ENCODE peak calls at places on chromosomes 6 and 20, in seven cellular contexts. I is mammary epithelial cell, T is H1, J is PC-3, C is fibroblast of lung, Z is GM12878, K is GM23338. V is an unnamed sample.

GRCh38 chr6:165218816-165219215 is 90.6 kb downstream of the C6orf118 start:
- DNase-seq in I (peak; percentile 1), T (no peak), J (peak; percentile 79), C (peak; percentile 65), Z (no peak), K (no peak), V (peak; percentile 51)

GRCh38 chr6:79777713-79778579 is 146.8 kb downstream of the SH3BGRL2 start:
- DNase-seq in I (peak; percentile 70), T (peak; percentile 98), J (peak; percentile 74), C (peak; percentile 46), Z (peak; percentile 40), K (peak; percentile 91), V (peak; percentile 11)

GRCh38 chr6:31791324-31792089 is 4.0 kb downstream of the VARS1 start:
- DNase-seq in I (no peak), T (peak; percentile 82), J (peak; percentile 53), C (peak; percentile 22), Z (no peak), K (peak; percentile 90), V (no peak)

GRCh38 chr6:88963139-88964090 is at the start of gene RNGTT:
- DNase-seq in I (peak; percentile 98), T (peak; percentile 97), J (peak; percentile 93), C (peak; percentile 97), Z (peak; percentile 88), K (peak; percentile 99), V (peak; percentile 94)

GRCh38 chr20:57087102-57087501 is 179.3 kb downstream of the BMP7 start:
- DNase-seq in I (no peak), T (no peak), J (peak; percentile 43), C (no peak), Z (no peak), K (no peak), V (no peak)

GRCh38 chr6:157135691-157136090 is 187.6 kb downstream of the TMEM242 start:
- DNase-seq in I (no peak), T (no peak), J (no peak), C (peak; percentile 50), Z (no peak), K (no peak), V (peak; percentile 46)

GRCh38 chr20:58251979-58252591 is 23.6 kb upstream of the ANKRD60 start:
- DNase-seq in I (peak; percentile 85), T (no peak), J (peak; percentile 99), C (peak; percentile 91), Z (no peak), K (no peak), V (peak; percentile 90)

GRCh38 chr6:149563203-149563927 is 2.8 kb upstream of the GINM1 start:
- DNase-seq in I (peak; percentile 82), T (no peak), J (peak; percentile 68), C (peak; percentile 82), Z (no peak), K (no peak), V (peak; percentile 76)

GRCh38 chr6:43933111-43933885 is 163.3 kb downstream of the VEGFA start:
- DNase-seq in I (no peak), T (no peak), J (no peak), C (peak; percentile 55), Z (no peak), K (no peak), V (peak; percentile 43)

GRCh38 chr6:111757342-111757741 is 115.9 kb downstream of the FYN start:
- DNase-seq in I (peak; percentile 11), T (no peak), J (peak; percentile 37), C (peak; percentile 82), Z (no peak), K (peak; percentile 42), V (peak; percentile 78)

GRCh38 chr20:40813708-40814327 is 124.8 kb upstream of the MAFB start:
- DNase-seq in I (no peak), T (no peak), J (no peak), C (no peak), Z (no peak), K (no peak), V (no peak)

GRCh38 chr6:44096615-44097014 is 30.6 kb downstream of the MRPL14 start:
- DNase-seq in I (peak; percentile 61), T (peak; percentile 75), J (peak; percentile 89), C (peak; percentile 53), Z (peak; percentile 27), K (peak; percentile 74), V (peak; percentile 37)

GRCh38 chr20:57872816-57873409 is 163.1 kb upstream of the PMEPA1 start:
- DNase-seq in I (no peak), T (peak; percentile 17), J (no peak), C (no peak), Z (no peak), K (no peak), V (no peak)

GRCh38 chr6:143539106-143539505 is 27.6 kb upstream of the FUCA2 start:
- DNase-seq in I (no peak), T (no peak), J (no peak), C (no peak), Z (no peak), K (no peak), V (no peak)

GRCh38 chr6:159996087-159996622 is 27.3 kb downstream of the IGF2R start:
- DNase-seq in I (no peak), T (no peak), J (no peak), C (no peak), Z (no peak), K (no peak), V (no peak)

GRCh38 chr20:61371501-61372150 is 119.6 kb downstream of the CDH4 start:
- DNase-seq in I (no peak), T (no peak), J (no peak), C (no peak), Z (no peak), K (no peak), V (no peak)

GRCh38 chr6:5173862-5174643 is 86.7 kb downstream of the LYRM4 start:
- DNase-seq in I (no peak), T (no peak), J (no peak), C (peak; percentile 23), Z (peak; percentile 87), K (peak; percentile 33), V (no peak)

GRCh38 chr6:157381631-157382621 is 936 bp downstream of the ZDHHC14 start:
- DNase-seq in I (peak; percentile 41), T (peak; percentile 60), J (peak; percentile 31), C (peak; percentile 58), Z (no peak), K (peak; percentile 55), V (peak; percentile 25)

GRCh38 chr6:20024979-20025378 is 187.3 kb downstream of the MBOAT1 start:
- DNase-seq in I (no peak), T (no peak), J (no peak), C (no peak), Z (no peak), K (no peak), V (no peak)
- H3K27ac ChIP-seq in I (no peak overlapping the region), T (no peak overlapping the region), J (no peak overlapping the region), C (no peak overlapping the region), Z (no peak overlapping the region), K (no peak overlapping the region), V (no peak overlapping the region)

GRCh38 chr6:18388252-18388651 is 1.1 kb downstream of the RNF144B start:
- DNase-seq in I (peak; percentile 68), T (no peak), J (peak; percentile 11), C (no peak), Z (no peak), K (no peak), V (no peak)

GRCh38 chr6:18387061-18387721 is at the start of gene RNF144B:
- DNase-seq in I (peak; percentile 95), T (peak; percentile 82), J (peak; percentile 94), C (peak; percentile 73), Z (peak; percentile 13), K (peak; percentile 93), V (peak; percentile 55)

GRCh38 chr6:18388942-18389341 is 1.8 kb downstream of the RNF144B start:
- DNase-seq in I (peak; percentile 77), T (no peak), J (peak; percentile 90), C (peak; percentile 89), Z (no peak), K (peak; percentile 32), V (peak; percentile 83)

GRCh38 chr6:18384621-18385020 is 2.5 kb upstream of the RNF144B start:
- DNase-seq in I (no peak), T (no peak), J (no peak), C (no peak), Z (no peak), K (no peak), V (no peak)

GRCh38 chr6:18386302-18386976 is 711 bp upstream of the RNF144B start:
- DNase-seq in I (no peak), T (no peak), J (no peak), C (peak; percentile 42), Z (no peak), K (no peak), V (peak; percentile 32)
- H3K4me3 ChIP-seq in I (no peak overlapping the region), T (peak overlapping the region; percentile 66), J (peak overlapping the region; percentile 78), C (no peak overlapping the region), Z (no peak overlapping the region), K (peak overlapping the region; percentile 64), V (peak overlapping the region; percentile 73)

GRCh38 chr6:434051-434705 is 42.6 kb downstream of the IRF4 start:
- DNase-seq in I (no peak), T (no peak), J (no peak), C (no peak), Z (no peak), K (no peak), V (no peak)
- TF ChIP-seq EZH2 in I (no peak), T (no peak), J (no peak), C (no peak), Z (no peak), K (no peak), V (no peak)

DNA sequence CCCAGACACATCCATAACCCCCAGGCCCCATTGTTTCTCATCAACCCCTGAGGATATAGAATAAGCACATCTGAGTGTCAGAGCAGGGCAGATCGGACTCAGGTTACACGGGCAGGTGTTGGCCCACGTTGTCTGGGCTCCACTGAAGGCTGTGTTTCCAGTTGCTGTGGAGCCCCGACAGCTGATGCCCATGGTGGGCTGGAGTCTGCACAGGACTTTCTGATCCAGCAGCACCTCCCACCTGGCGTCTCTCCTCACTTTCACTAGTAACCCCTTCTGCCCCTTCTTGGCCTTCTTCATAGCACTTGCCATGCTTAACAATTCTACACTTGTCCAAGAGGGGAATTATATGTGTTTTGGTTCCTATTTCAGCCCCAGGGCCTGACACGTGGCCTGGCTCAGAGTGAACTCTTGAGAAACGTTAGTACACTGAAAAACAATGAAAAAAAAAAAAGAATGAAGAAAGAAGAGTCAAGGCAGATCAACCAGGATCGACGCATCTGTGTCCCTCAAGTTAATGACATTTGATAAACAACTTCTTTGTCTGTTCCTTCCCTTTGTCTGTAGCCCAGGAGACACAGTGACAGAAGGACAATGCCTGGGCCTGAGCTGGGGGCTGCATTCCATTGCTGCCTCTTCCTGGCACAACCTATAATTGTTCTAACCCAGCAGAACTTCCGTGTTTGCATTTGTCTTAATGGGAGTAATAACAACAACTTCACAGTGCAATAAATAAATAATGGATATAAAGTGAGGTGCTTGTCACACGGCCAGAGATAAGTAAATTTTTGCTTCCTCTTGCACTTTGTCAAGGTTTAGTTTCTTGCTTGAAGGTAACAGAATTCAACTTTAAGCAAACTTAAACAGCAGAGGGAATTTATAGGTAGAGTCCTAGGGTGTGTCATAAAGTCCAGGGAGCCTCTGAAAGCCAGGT is 224.2 kb upstream of the SSTR4 start:
- DNase-seq in I (no peak), T (peak; percentile 14), J (no peak), C (no peak), Z (no peak), K (no peak), V (no peak)
- H3K27ac ChIP-seq in I (no peak overlapping the region), T (no peak overlapping the region), J (no peak overlapping the region), C (no peak overlapping the region), Z (no peak overlapping the region), K (no peak overlapping the region), V (no peak overlapping the region)

V was measured in astrocyte.